ENCODE peak calls at places on chromosomes 11 and 22, in six cellular contexts. O, B, Z, L, M and N are unnamed samples.

GRCh38 chr11:20087118-20087521 is 73.2 kb downstream of the DBX1 start:
- DNase-seq in M (no peak), L (no peak), B (peak; percentile 16), Z (no peak), O (no peak), N (no peak)

GRCh38 chr11:126640186-126640585 is 284.7 kb downstream of the ST3GAL4 start:
- DNase-seq in O (no peak), Z (no peak), M (peak; percentile 46), L (no peak), B (no peak), N (no peak)

GRCh38 chr11:114259124-114259526 is 37.1 kb upstream of the NNMT start:
- DNase-seq in B (no peak), M (no peak), Z (no peak), L (no peak), O (no peak), N (no peak)

GRCh38 chr22:49192180-49192856 is 635.4 kb downstream of the BRD1 start:
- DNase-seq in O (no peak), B (no peak), Z (no peak), M (no peak), L (no peak), N (no peak)

GRCh38 chr11:2882681-2883110 is 2.9 kb downstream of the CDKN1C start:
- DNase-seq in L (no peak), B (no peak), O (no peak), M (peak; percentile 28), Z (no peak), N (no peak)

GRCh38 chr11:20731676-20732075 is 62.3 kb downstream of the NELL1 start:
- DNase-seq in M (no peak), L (no peak), O (no peak), B (no peak), Z (no peak), N (no peak)

GRCh38 chr11:105042178-105042577 is 3.0 kb downstream of the CARD16 start:
- DNase-seq in M (no peak), B (no peak), Z (no peak), L (no peak), O (no peak), N (no peak)

GRCh38 chr11:127789887-127790286 is 789.3 kb upstream of the KIRREL3 start:
- DNase-seq in L (peak; percentile 71), M (peak; percentile 54), Z (peak; percentile 44), O (no peak), B (peak; percentile 81), N (no peak)

GRCh38 chr11:63985812-63986155 is 454 bp upstream of the OTUB1 start:
- DNase-seq in B (no peak), O (no peak), Z (peak; percentile 57), M (no peak), L (peak; percentile 58), N (no peak)

GRCh38 chr11:64930346-64930745 is 5.3 kb downstream of the GPHA2 start:
- DNase-seq in B (no peak), L (no peak), M (no peak), O (no peak), Z (no peak), N (no peak)

GRCh38 chr11:20353829-20354434 is 9.6 kb upstream of the HTATIP2 start:
- DNase-seq in Z (peak; percentile 40), O (no peak), L (peak; percentile 52), B (peak; percentile 72), M (peak; percentile 75), N (no peak)

GRCh38 chr11:8814209-8814922 is 96.6 kb upstream of the AKIP1 start:
- DNase-seq in O (no peak), B (peak; percentile 63), M (no peak), Z (no peak), L (peak; percentile 48), N (no peak)

GRCh38 chr22:25141994-25142620 is 57.6 kb upstream of the CRYBB3 start:
- DNase-seq in L (no peak), B (no peak), O (no peak), Z (no peak), M (peak; percentile 70), N (no peak)

GRCh38 chr11:28860898-28861297 is 752.7 kb downstream of the METTL15 start:
- DNase-seq in O (no peak), B (no peak), M (no peak), L (no peak), Z (no peak), N (no peak)

GRCh38 chr22:47623056-47623739 is 860.7 kb downstream of the TBC1D22A start:
- DNase-seq in B (no peak), Z (no peak), L (no peak), O (peak; percentile 77), M (no peak), N (no peak)

GRCh38 chr11:69523453-69523852 is 42.0 kb downstream of the LINC01488 start:
- DNase-seq in B (no peak), O (no peak), L (no peak), M (no peak), Z (no peak), N (no peak)

GRCh38 chr11:93655581-93656255 is 5.8 kb upstream of the CEP295 start:
- DNase-seq in M (no peak), B (no peak), Z (no peak), L (no peak), O (no peak), N (no peak)

GRCh38 chr11:59555601-59556114 is 44.3 kb downstream of the OR4D9 start:
- DNase-seq in O (no peak), L (no peak), B (no peak), Z (no peak), M (no peak), N (no peak)

GRCh38 chr11:83674498-83674897 is 388.3 kb upstream of the CCDC90B start:
- DNase-seq in O (no peak), M (no peak), B (no peak), L (no peak), Z (no peak), N (no peak)

GRCh38 chr11:113481672-113482071 is 6.5 kb upstream of the DRD2 start:
- DNase-seq in L (no peak), Z (no peak), B (no peak), M (no peak), O (no peak), N (no peak)

GRCh38 chr11:34348919-34349318 is 8.9 kb downstream of the ABTB2 start:
- DNase-seq in M (no peak), O (no peak), Z (no peak), B (no peak), L (no peak), N (peak; percentile 70)

GRCh38 chr11:108669711-108670110 is 4.8 kb downstream of the DDX10 start:
- DNase-seq in B (no peak), L (no peak), M (no peak), Z (no peak), O (no peak), N (no peak)

GRCh38 chr11:34502949-34503348 is 10.6 kb downstream of the ELF5 start:
- DNase-seq in B (no peak), Z (no peak), M (no peak), O (no peak), L (no peak), N (no peak)

GRCh38 chr11:66639066-66639813 is 737 bp downstream of the RBM4 start:
- DNase-seq in L (peak; percentile 55), M (no peak), Z (peak; percentile 20), B (no peak), O (no peak), N (no peak)
- H3K4me1 ChIP-seq in L (peaks cover 55% of the 10 kb centered on the region), M (peaks cover 53% of the 10 kb centered on the region), Z (peaks cover 31% of the 10 kb centered on the region), B (peaks cover 4% of the 10 kb centered on the region), O (peaks cover 75% of the 10 kb centered on the region), N (peaks cover 74% of the 10 kb centered on the region)

DNA sequence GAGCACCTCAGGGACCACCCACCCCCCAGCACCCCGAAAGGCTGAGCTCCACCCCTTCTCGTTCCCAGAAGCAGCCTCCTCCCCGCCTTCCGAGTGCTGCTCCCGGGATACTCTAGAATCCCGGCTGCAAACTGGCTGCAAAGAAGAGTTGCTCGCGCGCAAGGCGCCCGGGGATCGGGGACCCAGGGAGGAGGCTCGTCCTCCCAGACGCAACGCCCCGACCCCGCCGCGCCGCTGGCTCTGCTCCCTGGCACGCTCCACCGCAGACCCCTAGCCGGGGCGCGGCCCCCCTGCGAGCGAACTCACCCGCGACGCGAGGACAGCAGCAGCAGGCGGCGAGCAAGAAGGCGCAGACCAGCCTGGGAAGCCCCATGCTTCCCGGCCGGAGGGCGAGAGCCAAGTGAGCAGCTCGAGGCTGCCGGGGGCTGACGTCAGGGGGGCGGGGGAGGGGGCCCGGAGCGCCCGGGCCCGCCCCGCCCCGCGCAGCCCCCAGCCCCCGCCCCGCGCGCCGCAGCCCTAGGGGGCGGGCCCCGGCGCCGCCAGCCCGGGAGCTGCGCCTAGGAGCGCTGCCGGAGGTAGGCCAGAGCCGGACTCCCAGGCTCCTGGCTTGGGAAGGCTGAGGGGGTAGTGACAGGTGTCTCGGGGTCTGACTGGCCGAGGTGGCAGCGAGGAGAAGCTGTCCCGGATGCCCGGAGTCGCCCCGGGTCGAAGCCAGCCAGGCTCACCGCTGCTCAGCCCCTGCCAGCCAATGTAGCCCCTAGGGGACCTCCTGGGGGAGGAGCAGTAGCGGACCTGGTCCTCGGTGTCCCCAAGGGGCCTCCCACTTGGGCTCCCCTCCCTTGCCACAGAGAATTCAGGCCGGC is at the start of gene MCAM:
- DNase-seq in M (peak; percentile 81), B (peak; percentile 88), O (no peak), Z (no peak), L (no peak), N (no peak)
- H3K4me1 ChIP-seq in M (peaks cover 59% of the 10 kb centered on the region), B (peaks cover 21% of the 10 kb centered on the region), O (peaks cover 89% of the 10 kb centered on the region), Z (peaks cover 14% of the 10 kb centered on the region), L (peaks cover 39% of the 10 kb centered on the region), N (peaks cover 69% of the 10 kb centered on the region)

GRCh38 chr11:67464411-67465189 is 4.5 kb downstream of the TMEM134 start:
- DNase-seq in O (peak; percentile 97), L (peak; percentile 95), Z (peak; percentile 93), B (peak; percentile 98), M (peak; percentile 90), N (no peak)

GRCh38 chr11:67466367-67466766 is 2.7 kb downstream of the TMEM134 start:
- DNase-seq in Z (no peak), B (no peak), O (no peak), L (no peak), M (no peak), N (no peak)

GRCh38 chr11:67465190-67465522 is 3.9 kb downstream of the TMEM134 start:
- DNase-seq in Z (no peak), M (no peak), B (no peak), L (no peak), O (no peak), N (no peak)

GRCh38 chr11:67463680-67464410 is 5.2 kb downstream of the TMEM134 start:
- DNase-seq in B (peak; percentile 57), Z (no peak), L (no peak), M (no peak), O (no peak), N (no peak)

GRCh38 chr11:67463186-67463585 is 5.9 kb downstream of the TMEM134 start:
- DNase-seq in L (no peak), B (no peak), M (no peak), Z (no peak), O (no peak), N (no peak)
- H3K4me1 ChIP-seq in L (peaks cover 18% of the 10 kb centered on the region), B (no peaks in the 10 kb centered on the region), M (peaks cover 4% of the 10 kb centered on the region), Z (peaks cover 15% of the 10 kb centered on the region), O (peaks cover 46% of the 10 kb centered on the region), N (peaks cover 45% of the 10 kb centered on the region)

DNA sequence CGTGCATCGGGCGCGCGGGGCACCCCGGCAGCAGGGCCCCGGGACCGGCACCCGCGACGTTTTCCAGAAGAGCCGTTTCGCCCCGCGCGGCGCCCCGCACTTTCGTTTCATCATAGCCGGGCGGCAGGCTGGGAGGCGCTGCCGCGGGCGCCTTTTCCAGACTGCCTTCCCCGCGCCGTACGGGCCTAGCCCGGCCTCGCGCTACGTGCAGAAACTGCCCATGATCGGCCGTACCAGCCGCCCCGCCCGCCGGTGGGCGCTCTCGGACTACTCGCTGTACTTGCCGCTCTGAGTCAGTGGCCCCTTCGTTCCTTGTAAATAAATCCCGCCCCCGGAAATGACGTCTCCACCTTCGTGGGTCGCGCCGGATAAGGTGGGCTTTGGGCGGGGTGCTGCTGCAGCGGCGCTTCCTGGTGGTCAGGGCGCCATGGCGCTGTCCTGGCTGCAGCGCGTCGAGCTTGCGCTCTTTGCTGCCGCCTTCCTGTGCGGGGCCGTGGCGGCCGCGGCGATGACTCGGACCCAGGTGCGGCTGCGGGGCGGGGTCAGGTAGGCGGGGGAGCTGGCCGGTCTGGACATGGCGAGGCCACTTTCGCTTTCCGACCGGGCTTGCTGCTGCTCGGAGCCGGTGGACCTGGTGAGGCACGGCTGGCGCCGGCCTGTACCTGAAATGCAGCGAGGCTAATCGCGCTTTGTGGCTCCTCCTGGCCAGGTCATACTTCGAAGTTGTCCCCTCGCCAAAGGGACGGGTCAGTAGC is at the start of gene TMEM179B:
- DNase-seq in B (peak; percentile 99), Z (peak; percentile 98), O (peak; percentile 100), L (peak; percentile 100), M (peak; percentile 99), N (no peak)
- H3K4me1 ChIP-seq in B (no peaks in the 10 kb centered on the region), Z (peaks cover 23% of the 10 kb centered on the region), O (peaks cover 51% of the 10 kb centered on the region), L (peaks cover 35% of the 10 kb centered on the region), M (peaks cover 6% of the 10 kb centered on the region), N (peaks cover 51% of the 10 kb centered on the region)